ENCODE peak calls at places on chromosomes 1 and 21, in ten cellular contexts. D is ACHN, H is fibroblast of the conjunctiva, T is fibroblast of mammary gland, V is EL, X is AG10803, K is SK-N-SH, W is kidney tubule cell, O is NCI-H69, F is pons. U is an unnamed sample.

GRCh38 chr21:37507716-37508115 is 141.1 kb downstream of the DYRK1A start:
- DNase-seq in D (no peak), H (no peak), T (no peak), V (no peak), X (no peak), K (no peak), W (no peak), O (no peak), F (no peak), U (no peak)

GRCh38 chr1:16122916-16123315 is 33.0 kb downstream of the EPHA2 start:
- DNase-seq in D (peak), H (no peak), T (peak), V (peak), X (peak), K (no peak), W (peak), O (no peak), F (no peak), U (no peak)

GRCh38 chr1:212186427-212187207 is 98.6 kb upstream of the PPP2R5A start:
- DNase-seq in D (no peak), H (no peak), T (no peak), V (no peak), X (no peak), K (no peak), W (peak), O (peak), F (peak), U (no peak)

GRCh38 chr1:221327954-221328353 is 413.9 kb downstream of the DUSP10 start:
- DNase-seq in D (no peak), H (no peak), T (no peak), V (no peak), X (no peak), K (peak), W (no peak), O (peak), F (no peak), U (peak)

GRCh38 chr1:21937372-21938121 is 437 bp upstream of the HSPG2 start:
- DNase-seq in D (peak), H (peak), T (peak), V (peak), X (peak), K (peak), W (peak), O (peak), F (peak), U (peak)

GRCh38 chr1:8078176-8078671 is 52.1 kb upstream of the ERRFI1 start:
- DNase-seq in D (peak), H (peak), T (peak), V (peak), X (peak), K (no peak), W (peak), O (no peak), F (no peak), U (no peak)

GRCh38 chr1:90313756-90314155 is 318.8 kb downstream of the ZNF326 start:
- DNase-seq in D (no peak), H (no peak), T (no peak), V (no peak), X (no peak), K (no peak), W (no peak), O (no peak), F (peak), U (no peak)

GRCh38 chr1:25837253-25837875 is 17.6 kb downstream of the MTFR1L start:
- DNase-seq in D (peak), H (no peak), T (no peak), V (no peak), X (no peak), K (no peak), W (peak), O (peak), F (no peak), U (no peak)

GRCh38 chr1:220788900-220789299 is 2.2 kb downstream of the MTARC1 start:
- DNase-seq in D (no peak), H (no peak), T (no peak), V (no peak), X (no peak), K (no peak), W (no peak), O (no peak), F (no peak), U (no peak)

GRCh38 chr1:3136532-3136931 is 67.5 kb downstream of the PRDM16 start:
- DNase-seq in D (no peak), H (no peak), T (no peak), V (no peak), X (no peak), K (no peak), W (no peak), O (no peak), F (no peak), U (no peak)

GRCh38 chr1:1680912-1681273 is 11.7 kb downstream of the SLC35E2B start:
- DNase-seq in D (no peak), H (no peak), T (peak), V (no peak), X (no peak), K (peak), W (no peak), O (no peak), F (no peak), U (peak)

GRCh38 chr1:115329965-115330364 is 8.1 kb downstream of the NGF start:
- DNase-seq in D (no peak), H (no peak), T (peak), V (peak), X (peak), K (no peak), W (peak), O (no peak), F (no peak), U (no peak)

GRCh38 chr1:23980725-23981063 is 567 bp upstream of the SRSF10 start:
- DNase-seq in D (peak), H (peak), T (peak), V (peak), X (peak), K (peak), W (peak), O (peak), F (no peak), U (peak)

GRCh38 chr1:111593403-111594127 is 26.0 kb upstream of the RAP1A start:
- DNase-seq in D (no peak), H (no peak), T (no peak), V (peak), X (no peak), K (peak), W (peak), O (no peak), F (no peak), U (no peak)

GRCh38 chr1:17564458-17565393 is 25.2 kb downstream of the ARHGEF10L start:
- DNase-seq in D (no peak), H (no peak), T (no peak), V (no peak), X (no peak), K (no peak), W (peak), O (peak), F (peak), U (no peak)

GRCh38 chr1:151530461-151530860 is 9.6 kb upstream of the TUFT1 start:
- DNase-seq in D (no peak), H (no peak), T (no peak), V (no peak), X (no peak), K (no peak), W (no peak), O (no peak), F (no peak), U (no peak)

GRCh38 chr1:119101563-119101962 is 38.9 kb downstream of the WARS2 start:
- DNase-seq in D (no peak), H (peak), T (peak), V (peak), X (peak), K (no peak), W (no peak), O (no peak), F (no peak), U (no peak)

GRCh38 chr21:35475768-35476167 is 426.7 kb upstream of the RUNX1 start:
- DNase-seq in D (no peak), H (peak), T (peak), V (peak), X (peak), K (no peak), W (no peak), O (no peak), F (peak), U (no peak)

GRCh38 chr1:185632659-185633428 is 101.3 kb upstream of the HMCN1 start:
- DNase-seq in D (no peak), H (no peak), T (peak), V (no peak), X (peak), K (no peak), W (no peak), O (no peak), F (no peak), U (no peak)

GRCh38 chr1:55860816-55861519 is 645.8 kb upstream of the USP24 start:
- DNase-seq in D (no peak), H (peak), T (no peak), V (no peak), X (no peak), K (peak), W (no peak), O (peak), F (no peak), U (no peak)

GRCh38 chr1:156394835-156395461 is 25.9 kb downstream of the RHBG start:
- DNase-seq in D (no peak), H (no peak), T (no peak), V (no peak), X (no peak), K (no peak), W (peak), O (peak), F (no peak), U (no peak)

GRCh38 chr1:26700711-26701110 is 4.9 kb downstream of the ARID1A start:
- DNase-seq in D (no peak), H (no peak), T (peak), V (peak), X (peak), K (no peak), W (peak), O (no peak), F (no peak), U (no peak)

GRCh38 chr1:30976143-30976542 is 67.6 kb upstream of the SDC3 start:
- DNase-seq in D (peak), H (no peak), T (peak), V (peak), X (peak), K (no peak), W (peak), O (no peak), F (peak), U (no peak)

GRCh38 chr21:16181024-16181423 is 451.2 kb downstream of the USP25 start:
- DNase-seq in D (no peak), H (no peak), T (peak), V (no peak), X (no peak), K (no peak), W (no peak), O (no peak), F (no peak), U (no peak)

GRCh38 chr1:223341111-223341510 is 22.9 kb downstream of the SUSD4 start:
- DNase-seq in D (peak), H (no peak), T (peak), V (peak), X (peak), K (no peak), W (peak), O (no peak), F (peak), U (no peak)

GRCh38 chr1:174743654-174744561 is 255.8 kb upstream of the CACYBP start:
- DNase-seq in D (peak), H (peak), T (peak), V (peak), X (peak), K (peak), W (peak), O (peak), F (peak), U (no peak)

GRCh38 chr21:24272527-24272938 is 1334.7 kb downstream of the MRPL39 start:
- DNase-seq in D (no peak), H (no peak), T (no peak), V (no peak), X (no peak), K (no peak), W (no peak), O (no peak), F (no peak), U (peak)

GRCh38 chr1:3505161-3505560 is 50.7 kb downstream of the ARHGEF16 start:
- DNase-seq in D (no peak), H (no peak), T (no peak), V (no peak), X (no peak), K (no peak), W (no peak), O (peak), F (no peak), U (no peak)

GRCh38 chr1:24909388-24909898 is 20.6 kb downstream of the RUNX3 start:
- DNase-seq in D (peak), H (peak), T (peak), V (peak), X (peak), K (no peak), W (peak), O (peak), F (peak), U (peak)

GRCh38 chr1:17248781-17249180 is at the start of gene PADI3:
- DNase-seq in D (peak), H (no peak), T (no peak), V (no peak), X (no peak), K (no peak), W (no peak), O (no peak), F (no peak), U (peak)

GRCh38 chr1:63621698-63622097 is 28.5 kb downstream of the PGM1 start:
- DNase-seq in D (no peak), H (no peak), T (peak), V (no peak), X (peak), K (no peak), W (no peak), O (no peak), F (peak), U (no peak)

GRCh38 chr21:29174607-29175013 is 44.2 kb downstream of the MAP3K7CL start:
- DNase-seq in D (no peak), H (no peak), T (peak), V (peak), X (no peak), K (no peak), W (no peak), O (no peak), F (no peak), U (no peak)

GRCh38 chr1:16383917-16384316 is 16.9 kb downstream of the SZRD1 start:
- DNase-seq in D (no peak), H (no peak), T (no peak), V (no peak), X (no peak), K (peak), W (no peak), O (no peak), F (no peak), U (no peak)

GRCh38 chr1:224800486-224801119 is 128.9 kb upstream of the DNAH14 start:
- DNase-seq in D (no peak), H (no peak), T (no peak), V (no peak), X (no peak), K (no peak), W (no peak), O (no peak), F (peak), U (no peak)